ENCODE peak calls at places on chromosomes 3 and 15, in five cellular contexts. J is tibial nerve, E is transverse colon, R is stomach, U is A549. G is an unnamed sample. For H3K9me3, the result is how much of the 10 kb centered on the place peaks cover.

GRCh38 chr3:79383402-79384012 is 384.3 kb downstream of the ROBO1 start:
- DNase-seq in J (no peak), E (no peak), R (no peak), U (no peak), G (no peak)

GRCh38 chr15:93762051-93762450 is 469.3 kb upstream of the MCTP2 start:
- DNase-seq in J (no peak), E (no peak), R (no peak), U (no peak), G (no peak)

GRCh38 chr3:194773216-194773615 is 87.5 kb downstream of the FAM43A start:
- DNase-seq in J (no peak), E (peak), R (no peak), U (no peak), G (no peak)

GRCh38 chr3:129793947-129794318 is 99.6 kb downstream of the TMCC1 start:
- DNase-seq in J (no peak), E (no peak), R (no peak), U (no peak), G (no peak)

GRCh38 chr3:184765730-184766074 is 46.3 kb upstream of the VPS8 start:
- DNase-seq in J (no peak), E (peak), R (no peak), U (no peak), G (no peak)

GRCh38 chr3:64438837-64439236 is 213.6 kb upstream of the PRICKLE2 start:
- DNase-seq in J (no peak), E (no peak), R (no peak), U (no peak), G (no peak)

GRCh38 chr3:53130179-53131135 is at the start of gene RFT1:
- DNase-seq in J (peak), E (peak), R (peak), U (peak), G (peak)

GRCh38 chr3:98906230-98906629 is 4.7 kb upstream of the DCBLD2 start:
- DNase-seq in J (no peak), E (no peak), R (no peak), U (no peak), G (no peak)

GRCh38 chr3:21357241-21357640 is 393.8 kb downstream of the ZNF385D start:
- DNase-seq in J (no peak), E (no peak), R (no peak), U (no peak), G (no peak)

GRCh38 chr3:141450727-141451378 is 36.0 kb upstream of the RASA2 start:
- DNase-seq in J (no peak), E (no peak), R (no peak), U (no peak), G (no peak)

GRCh38 chr3:55491296-55491816 is 4.2 kb upstream of the WNT5A start:
- DNase-seq in J (no peak), E (peak), R (no peak), U (no peak), G (no peak)

GRCh38 chr15:73114064-73114463 is 61.8 kb downstream of the NEO1 start:
- DNase-seq in J (no peak), E (no peak), R (no peak), U (no peak), G (no peak)

GRCh38 chr15:28995721-28996120 is 109.9 kb downstream of the APBA2 start:
- DNase-seq in J (no peak), E (no peak), R (no peak), U (no peak), G (peak)

GRCh38 chr15:51737538-51738305 is at the start of gene LYSMD2:
- DNase-seq in J (peak), E (peak), R (peak), U (peak), G (peak)

GRCh38 chr15:48421362-48421761 is 90.1 kb downstream of the DUT start:
- DNase-seq in J (no peak), E (no peak), R (no peak), U (no peak), G (no peak)

GRCh38 chr3:7188551-7188950 is 327.6 kb downstream of the GRM7 start:
- DNase-seq in J (no peak), E (no peak), R (no peak), U (no peak), G (no peak)

GRCh38 chr3:134201201-134202130 is 49.2 kb downstream of the RYK start:
- DNase-seq in J (no peak), E (no peak), R (no peak), U (no peak), G (no peak)

GRCh38 chr3:15629860-15630597 is 28.5 kb downstream of the BTD start:
- DNase-seq in J (no peak), E (peak), R (peak), U (peak), G (no peak)

GRCh38 chr3:61146010-61146569 is 105.2 kb downstream of the FHIT start:
- DNase-seq in J (no peak), E (no peak), R (no peak), U (no peak), G (no peak)

GRCh38 chr15:78739996-78740903 is 71.0 kb downstream of the ADAMTS7 start:
- DNase-seq in J (no peak), E (peak), R (peak), U (no peak), G (no peak)

GRCh38 chr3:73848173-73848751 is 223.5 kb upstream of the PDZRN3 start:
- DNase-seq in J (no peak), E (no peak), R (no peak), U (no peak), G (no peak)

GRCh38 chr3:98209244-98209643 is 42.7 kb downstream of the OR5H15 start:
- DNase-seq in J (no peak), E (no peak), R (no peak), U (no peak), G (no peak)

GRCh38 chr15:85457392-85457968 is 77.1 kb downstream of the AKAP13 start:
- DNase-seq in J (no peak), E (peak), R (no peak), U (no peak), G (no peak)

GRCh38 chr15:27608248-27608647 is 490.9 kb downstream of the OCA2 start:
- DNase-seq in J (no peak), E (no peak), R (no peak), U (no peak), G (no peak)

GRCh38 chr3:179071569-179072397 is at the start of gene ZMAT3:
- DNase-seq in J (peak), E (peak), R (peak), U (peak), G (peak)

GRCh38 chr3:14849831-14850230 is 31.1 kb downstream of the FGD5 start:
- DNase-seq in J (no peak), E (no peak), R (no peak), U (no peak), G (no peak)

GRCh38 chr15:75640483-75641175 is 605 bp upstream of the IMP3 start:
- DNase-seq in J (no peak), E (no peak), R (no peak), U (peak), G (no peak)

GRCh38 chr3:186603159-186603558 is 9.7 kb upstream of the AHSG start:
- DNase-seq in J (no peak), E (no peak), R (no peak), U (no peak), G (no peak)

GRCh38 chr15:37873336-37873735 is 61.1 kb upstream of the TMCO5A start:
- DNase-seq in J (no peak), E (no peak), R (no peak), U (no peak), G (no peak)

GRCh38 chr3:29441020-29441324 is 160.1 kb downstream of the RBMS3 start:
- DNase-seq in J (no peak), E (no peak), R (no peak), U (no peak), G (no peak)

GRCh38 chr3:149479621-149480325 is 5.3 kb downstream of the TM4SF4 start:
- DNase-seq in J (no peak), E (no peak), R (no peak), U (no peak), G (no peak)

GRCh38 chr15:67784057-67784781 is 41.1 kb upstream of the SKOR1 start:
- DNase-seq in J (no peak), E (peak), R (no peak), U (no peak), G (peak)

GRCh38 chr3:144687862-144688261 is 716.2 kb downstream of the DIPK2A start:
- DNase-seq in J (no peak), E (no peak), R (no peak), U (no peak), G (no peak)

GRCh38 chr15:74445816-74446763 is 12.3 kb upstream of the SEMA7A start:
- DNase-seq in J (no peak), E (no peak), R (no peak), U (no peak), G (no peak)

GRCh38 chr3:146536681-146537080 is 7.7 kb downstream of the PLSCR1 start:
- DNase-seq in J (no peak), E (no peak), R (no peak), U (no peak), G (no peak)

GRCh38 chr3:53069422-53070068 is 23.7 kb upstream of the SFMBT1 start:
- DNase-seq in J (no peak), E (no peak), R (no peak), U (no peak), G (no peak)

GRCh38 chr3:137013955-137014688 is 56.3 kb downstream of the IL20RB start:
- DNase-seq in J (peak), E (peak), R (peak), U (peak), G (peak)

GRCh38 chr15:34047893-34048775 is 9.1 kb upstream of the AVEN start:
- DNase-seq in J (no peak), E (no peak), R (no peak), U (no peak), G (no peak)

GRCh38 chr3:141570068-141570467 is 83.2 kb downstream of the RASA2 start:
- DNase-seq in J (no peak), E (no peak), R (no peak), U (no peak), G (no peak)

GRCh38 chr3:126100216-126100615 is 16.3 kb upstream of the SLC41A3 start:
- DNase-seq in J (no peak), E (no peak), R (no peak), U (no peak), G (peak)

GRCh38 chr3:126101521-126101982 is 17.6 kb upstream of the SLC41A3 start:
- DNase-seq in J (no peak), E (no peak), R (no peak), U (no peak), G (peak)

GRCh38 chr3:126102011-126102410 is 18.1 kb upstream of the SLC41A3 start:
- DNase-seq in J (no peak), E (no peak), R (no peak), U (no peak), G (peak)

GRCh38 chr3:126102530-126102951 is 18.6 kb upstream of the SLC41A3 start:
- DNase-seq in J (no peak), E (peak), R (no peak), U (no peak), G (peak)

GRCh38 chr3:126100688-126101301 is 16.9 kb upstream of the SLC41A3 start:
- DNase-seq in J (no peak), E (no peak), R (no peak), U (no peak), G (peak)
- TF ChIP-seq POLR2A in J (no peak), E (no peak), R (no peak), U (no peak), G (no peak)

DNA sequence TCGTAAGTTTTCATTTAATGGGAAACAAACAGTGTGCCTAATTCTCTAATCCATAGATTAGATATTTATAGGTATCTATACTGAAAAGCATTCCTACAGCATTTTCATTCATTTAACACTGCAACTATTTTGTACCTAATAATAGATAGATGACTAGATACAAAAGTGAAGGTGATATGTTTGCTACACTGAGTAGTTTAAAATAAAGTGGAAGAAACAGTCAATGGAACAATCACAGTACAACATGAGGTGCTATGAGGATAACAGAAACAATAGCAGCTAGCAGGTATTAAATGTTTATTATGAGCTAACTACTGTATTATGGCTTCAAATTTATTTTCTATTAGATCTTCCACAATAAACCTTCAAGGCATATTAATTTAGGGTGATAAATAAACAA is 31.1 kb upstream of the ANXA2 start:
- DNase-seq in J (no peak), E (no peak), R (no peak), U (no peak), G (no peak)
- H3K9me3 ChIP-seq in J (under half), E (under half), R (under half), U (under half), G (under half)

DNA sequence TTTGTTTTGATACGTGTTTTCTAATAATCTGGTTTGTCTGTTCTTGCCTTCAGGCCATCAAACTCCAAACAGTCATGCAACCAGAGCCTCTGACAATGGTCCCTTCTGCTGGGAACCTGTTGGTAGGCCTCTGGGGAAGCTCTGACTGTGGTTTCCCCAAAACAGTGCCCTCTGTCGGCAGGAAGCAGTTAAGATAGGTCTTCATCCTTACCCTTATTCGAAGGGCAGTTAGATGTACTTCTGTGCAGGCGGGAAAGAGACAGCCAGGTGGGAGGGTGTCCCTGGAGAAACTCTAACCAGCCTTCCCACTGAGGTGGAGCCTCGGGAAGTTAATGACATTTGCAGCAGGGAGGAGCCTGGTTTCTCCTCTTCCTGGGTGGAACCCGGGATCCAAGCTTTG is 81.6 kb upstream of the CHMP2B start:
- DNase-seq in J (no peak), E (peak), R (no peak), U (no peak), G (no peak)
- TF ChIP-seq EP300 in J (no peak), E (no peak), R (no peak), U (no peak), G (no peak)

GRCh38 chr3:48301020-48301813 is 32.2 kb downstream of the SPINK8 start:
- DNase-seq in J (peak), E (peak), R (peak), U (peak), G (peak)
- TF ChIP-seq POLR2A in J (peak), E (peak), R (peak), U (peak), G (peak)